ENCODE peak calls at places on chromosomes 16 and 17, in ten cellular contexts. F is colonic mucosa, O is mammary epithelial cell, C is esophagus squamous epithelium, K is uterus, B is cardiac fibroblast, U is psoas muscle, D is breast epithelium, Q is upper lobe of right lung, Z is endodermal cell. X is an unnamed sample.

GRCh38 chr17:5203908-5204294 is 12.2 kb upstream of the ZNF594 start:
- DNase-seq in F (no peak), O (peak; percentile 33), C (no peak), K (no peak), B (peak; percentile 46), U (no peak), D (no peak), Q (no peak), Z (no peak), X (no peak)

GRCh38 chr17:2708585-2709172 is 2.9 kb downstream of the CLUH start:
- DNase-seq in F (no peak), O (no peak), C (no peak), K (no peak), B (no peak), U (peak; percentile 60), D (no peak), Q (peak; percentile 66), Z (no peak), X (no peak)

GRCh38 chr16:4924593-4925378 is 12.2 kb downstream of the PPL start:
- DNase-seq in F (no peak), O (peak; percentile 56), C (no peak), K (no peak), B (no peak), U (no peak), D (peak; percentile 63), Q (peak; percentile 90), Z (peak; percentile 82), X (no peak)

GRCh38 chr17:231191-231965 is 49.9 kb upstream of the DOC2B start:
- DNase-seq in F (peak; percentile 13), O (no peak), C (no peak), K (peak; percentile 12), B (no peak), U (peak; percentile 26), D (peak; percentile 35), Q (peak; percentile 62), Z (no peak), X (no peak)

GRCh38 chr16:3654249-3654991 is at the start of gene DNASE1:
- DNase-seq in F (peak; percentile 84), O (peak; percentile 40), C (no peak), K (peak; percentile 36), B (peak; percentile 63), U (peak; percentile 74), D (no peak), Q (peak; percentile 73), Z (peak; percentile 92), X (no peak)

GRCh38 chr16:89600956-89601355 is 12.5 kb upstream of the DPEP1 start:
- DNase-seq in F (no peak), O (no peak), C (no peak), K (no peak), B (no peak), U (no peak), D (no peak), Q (no peak), Z (no peak), X (no peak)

GRCh38 chr16:67181346-67181745 is 2.4 kb downstream of the MATCAP1 start:
- DNase-seq in F (no peak), O (peak; percentile 39), C (no peak), K (peak; percentile 75), B (peak; percentile 92), U (no peak), D (no peak), Q (no peak), Z (no peak), X (no peak)

GRCh38 chr17:9291912-9292562 is 270.7 kb downstream of the NTN1 start:
- DNase-seq in F (peak; percentile 51), O (no peak), C (no peak), K (peak; percentile 77), B (no peak), U (peak; percentile 54), D (peak; percentile 55), Q (no peak), Z (peak; percentile 86), X (peak; percentile 2)

GRCh38 chr16:58116046-58116445 is 13.1 kb downstream of the CFAP20 start:
- DNase-seq in F (no peak), O (no peak), C (no peak), K (no peak), B (no peak), U (no peak), D (no peak), Q (no peak), Z (no peak), X (no peak)

GRCh38 chr16:58114827-58115825 is 14.1 kb downstream of the CFAP20 start:
- DNase-seq in F (no peak), O (no peak), C (no peak), K (no peak), B (peak; percentile 52), U (no peak), D (no peak), Q (no peak), Z (no peak), X (peak; percentile 57)

GRCh38 chr16:58119509-58119845 is 9.7 kb downstream of the CFAP20 start:
- DNase-seq in F (no peak), O (no peak), C (no peak), K (no peak), B (no peak), U (no peak), D (no peak), Q (no peak), Z (no peak), X (no peak)

GRCh38 chr16:58118801-58119508 is 10.2 kb downstream of the CFAP20 start:
- DNase-seq in F (no peak), O (no peak), C (no peak), K (no peak), B (peak; percentile 35), U (no peak), D (no peak), Q (no peak), Z (no peak), X (no peak)

GRCh38 chr16:58116529-58116928 is 12.7 kb downstream of the CFAP20 start:
- DNase-seq in F (no peak), O (no peak), C (no peak), K (no peak), B (no peak), U (no peak), D (no peak), Q (no peak), Z (no peak), X (no peak)
- TF ChIP-seq CTCF in F (no peak), O (no peak), C (no peak), K (no peak), B (no peak), U (no peak), D (no peak), Q (no peak), Z (no peak), X (no peak)

DNA sequence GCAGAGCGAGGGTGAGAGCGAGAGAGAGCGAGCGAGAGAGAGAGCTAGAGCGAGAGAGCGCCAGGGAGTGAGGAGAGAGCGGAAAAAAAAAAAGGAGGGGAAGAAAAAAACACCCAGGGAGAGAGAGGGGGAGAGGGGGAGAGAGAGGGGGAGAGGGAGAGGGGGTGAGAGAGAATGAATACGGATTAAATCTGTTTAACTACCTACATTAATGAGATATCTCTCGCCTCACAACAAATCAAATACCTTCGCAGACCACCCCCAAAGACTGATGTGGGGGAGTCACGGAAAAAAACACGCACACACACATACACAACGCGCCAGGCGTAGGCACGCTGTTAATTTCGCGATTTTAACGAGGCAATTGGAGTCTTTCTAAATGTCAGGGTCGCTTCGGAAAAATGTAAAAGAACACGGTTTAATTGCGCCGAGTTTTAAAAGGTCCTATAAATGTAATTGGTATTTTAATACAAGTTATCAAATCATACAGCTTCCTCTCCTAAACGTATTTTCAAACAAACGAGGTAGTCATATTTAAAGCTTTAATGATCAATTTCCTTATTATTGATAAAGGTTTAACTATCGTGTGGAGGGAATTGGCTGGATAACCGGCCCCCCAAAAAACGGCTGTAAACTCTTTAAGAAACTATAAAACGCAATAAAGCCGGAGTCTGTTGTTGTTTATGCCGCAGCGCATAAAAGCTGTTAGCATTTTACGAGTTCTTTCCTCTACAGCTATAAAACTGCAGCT is at the start of gene HOXB8:
- DNase-seq in F (no peak), O (no peak), C (no peak), K (no peak), B (no peak), U (no peak), D (no peak), Q (no peak), Z (no peak), X (no peak)
- H3K4me3 ChIP-seq in F (peak within 1 kb of the TSS; percentile 57), O (no peak within 1 kb of the TSS), C (no peak within 1 kb of the TSS), K (no peak within 1 kb of the TSS), B (no peak within 1 kb of the TSS), U (peak within 1 kb of the TSS; percentile 77), D (peak within 1 kb of the TSS; percentile 68), Q (no peak within 1 kb of the TSS), Z (no peak within 1 kb of the TSS), X (no peak within 1 kb of the TSS)

GRCh38 chr16:85900031-85900792 is 1.2 kb downstream of the IRF8 start:
- DNase-seq in F (peak; percentile 65), O (no peak), C (no peak), K (no peak), B (no peak), U (no peak), D (no peak), Q (no peak), Z (no peak), X (no peak)

GRCh38 chr16:85898521-85899442 is at the start of gene IRF8:
- DNase-seq in F (peak; percentile 88), O (no peak), C (no peak), K (no peak), B (peak; percentile 52), U (peak; percentile 76), D (no peak), Q (peak; percentile 91), Z (peak; percentile 89), X (no peak)

GRCh38 chr16:85901110-85901509 is 2.1 kb downstream of the IRF8 start:
- DNase-seq in F (no peak), O (no peak), C (no peak), K (no peak), B (no peak), U (no peak), D (no peak), Q (no peak), Z (no peak), X (no peak)

GRCh38 chr16:85897384-85897783 is 1.6 kb upstream of the IRF8 start:
- DNase-seq in F (peak; percentile 20), O (no peak), C (no peak), K (no peak), B (no peak), U (no peak), D (no peak), Q (no peak), Z (no peak), X (no peak)

DNA sequence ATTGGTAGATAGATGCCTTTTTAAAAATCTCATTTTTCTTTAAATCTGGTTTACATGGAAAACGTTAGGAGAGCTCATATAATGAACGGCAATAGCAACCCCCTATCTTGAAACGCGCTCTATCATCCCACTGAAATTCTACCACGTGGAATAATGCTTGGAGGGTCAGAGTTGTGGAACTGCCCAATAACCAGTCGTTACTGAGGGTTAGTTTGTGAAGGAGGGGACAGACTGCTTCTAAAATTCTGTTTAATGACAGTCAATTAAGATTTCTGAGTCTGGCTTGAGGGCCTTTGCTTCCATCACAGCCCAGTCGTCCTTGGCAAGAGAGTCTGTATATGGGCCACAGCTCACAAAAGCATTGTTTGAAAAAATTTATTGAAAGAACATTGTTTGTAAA is 482 bp downstream of the IRF8 start:
- DNase-seq in F (no peak), O (no peak), C (no peak), K (no peak), B (no peak), U (no peak), D (no peak), Q (no peak), Z (no peak), X (no peak)
- TF ChIP-seq CTCF in F (no peak), O (no peak), C (no peak), K (no peak), B (no peak), U (no peak), D (no peak), Q (no peak), Z (no peak), X (no peak)

GRCh38 chr16:16021988-16022682 is 72.7 kb downstream of the ABCC1 start:
- DNase-seq in F (peak; percentile 91), O (peak; percentile 93), C (peak; percentile 30), K (peak; percentile 99), B (peak; percentile 96), U (peak; percentile 99), D (peak; percentile 94), Q (peak; percentile 92), Z (peak; percentile 77), X (peak; percentile 89)

GRCh38 chr16:16021646-16021987 is 72.2 kb downstream of the ABCC1 start:
- DNase-seq in F (no peak), O (no peak), C (no peak), K (no peak), B (no peak), U (no peak), D (no peak), Q (no peak), Z (no peak), X (no peak)

GRCh38 chr16:16020291-16020690 is 70.9 kb downstream of the ABCC1 start:
- DNase-seq in F (no peak), O (no peak), C (no peak), K (no peak), B (no peak), U (no peak), D (no peak), Q (no peak), Z (no peak), X (no peak)

GRCh38 chr16:16019488-16019887 is 70.1 kb downstream of the ABCC1 start:
- DNase-seq in F (no peak), O (peak; percentile 51), C (no peak), K (no peak), B (peak; percentile 55), U (no peak), D (no peak), Q (no peak), Z (no peak), X (no peak)

GRCh38 chr16:16021020-16021419 is 71.6 kb downstream of the ABCC1 start:
- DNase-seq in F (no peak), O (no peak), C (no peak), K (no peak), B (no peak), U (no peak), D (no peak), Q (no peak), Z (no peak), X (no peak)
- H3K4me3 ChIP-seq in F (no peak overlapping the region), O (no peak overlapping the region), C (no peak overlapping the region), K (no peak overlapping the region), B (no peak overlapping the region), U (no peak overlapping the region), D (no peak overlapping the region), Q (no peak overlapping the region), Z (no peak overlapping the region), X (no peak overlapping the region)

X was measured in LNCaP clone FGC.